ENCODE peak calls at places on chromosomes 13 and 19, in five cellular contexts. G is HT-29, X is COR-L47, B is NCI-H1105, V is T-helper 2 cell. K is an unnamed sample.

GRCh38 chr13:59269476-59269875 is 894.3 kb downstream of the DIAPH3 start:
- DNase-seq in V (no peak), G (no peak), B (no peak), X (no peak), K (no peak)

GRCh38 chr19:30897034-30897433 is 452.2 kb downstream of the TSHZ3 start:
- DNase-seq in G (no peak), X (no peak), B (no peak), V (no peak), K (no peak)

GRCh38 chr19:11378319-11379189 is 4.1 kb downstream of the SWSAP1 start:
- DNase-seq in G (peak; percentile 45), V (no peak), X (peak; percentile 40), B (no peak), K (peak; percentile 73)

GRCh38 chr19:40530091-40530901 is 46.4 kb upstream of the SHKBP1 start:
- DNase-seq in G (no peak), V (no peak), X (no peak), B (peak; percentile 34), K (no peak)

GRCh38 chr19:35030257-35031071 is at the start of gene SCN1B:
- DNase-seq in B (peak; percentile 38), V (peak; percentile 50), G (peak; percentile 55), X (peak; percentile 38), K (peak; percentile 49)

GRCh38 chr19:17194608-17195007 is 20.5 kb upstream of the USE1 start:
- DNase-seq in V (no peak), G (no peak), B (no peak), X (no peak), K (no peak)

GRCh38 chr19:34017024-34017423 is 155.3 kb upstream of the LSM14A start:
- DNase-seq in G (no peak), X (no peak), B (no peak), V (no peak), K (peak; percentile 5)

GRCh38 chr19:18046066-18046718 is 38.2 kb downstream of the ARRDC2 start:
- DNase-seq in V (no peak), G (no peak), X (no peak), B (no peak), K (no peak)

GRCh38 chr13:27018882-27019281 is 152.7 kb downstream of the USP12 start:
- DNase-seq in G (no peak), X (no peak), B (no peak), V (no peak), K (no peak)

GRCh38 chr13:33978653-33979052 is 160.7 kb downstream of the RFC3 start:
- DNase-seq in V (no peak), X (no peak), B (no peak), G (no peak), K (no peak)

GRCh38 chr13:114099918-114100445 is 32.4 kb downstream of the RASA3 start:
- DNase-seq in V (no peak), X (no peak), G (peak; percentile 82), B (no peak), K (peak; percentile 89)

GRCh38 chr19:42178791-42179500 is 38.5 kb downstream of the DEDD2 start:
- DNase-seq in V (no peak), B (peak; percentile 14), G (no peak), X (no peak), K (no peak)

GRCh38 chr19:1474011-1474764 is 4.8 kb downstream of the C19orf25 start:
- DNase-seq in G (no peak), X (no peak), B (no peak), V (no peak), K (no peak)

GRCh38 chr19:52527954-52528326 is 472 bp downstream of the ZNF808 start:
- DNase-seq in X (no peak), G (peak; percentile 4), V (no peak), B (no peak), K (no peak)

GRCh38 chr13:112069727-112070300 is 2.9 kb downstream of the SOX1 start:
- DNase-seq in G (no peak), B (peak; percentile 69), V (no peak), X (no peak), K (no peak)

GRCh38 chr13:99528547-99528946 is 27.3 kb downstream of the TM9SF2 start:
- DNase-seq in X (peak; percentile 42), V (no peak), B (no peak), G (peak; percentile 41), K (peak; percentile 20)

GRCh38 chr13:106155411-106155810 is 380.1 kb downstream of the EFNB2 start:
- DNase-seq in X (no peak), G (no peak), B (no peak), V (no peak), K (no peak)

GRCh38 chr13:61162636-61163035 is 253.0 kb downstream of the PCDH20 start:
- DNase-seq in G (no peak), V (no peak), X (no peak), B (no peak), K (no peak)

GRCh38 chr13:98349731-98350305 is 172.7 kb upstream of the RNF113B start:
- DNase-seq in G (peak; percentile 63), V (no peak), B (no peak), X (peak; percentile 8), K (peak; percentile 18)

GRCh38 chr19:10553087-10553667 is 9.5 kb downstream of the ATG4D start:
- DNase-seq in V (no peak), X (no peak), G (no peak), B (no peak), K (no peak)

GRCh38 chr19:17539288-17540117 is 15.9 kb upstream of the COLGALT1 start:
- DNase-seq in V (peak; percentile 95), X (peak; percentile 87), B (peak; percentile 92), G (peak; percentile 55), K (peak; percentile 96)

GRCh38 chr13:101157261-101157660 is 259.0 kb downstream of the NALCN start:
- DNase-seq in G (no peak), V (no peak), X (no peak), B (no peak), K (no peak)

GRCh38 chr19:44367024-44367423 is 10.5 kb upstream of the ZNF112 start:
- DNase-seq in G (no peak), V (no peak), B (no peak), X (no peak), K (no peak)

GRCh38 chr19:49687566-49688316 is 1.7 kb upstream of the ADM5 start:
- DNase-seq in X (no peak), G (no peak), V (no peak), B (no peak), K (no peak)

GRCh38 chr13:72638059-72638815 is 89.2 kb downstream of the MZT1 start:
- DNase-seq in X (peak; percentile 22), G (no peak), B (no peak), V (no peak), K (no peak)

GRCh38 chr13:97627566-97627965 is 193.6 kb downstream of the RAP2A start:
- DNase-seq in X (no peak), B (no peak), G (no peak), V (no peak), K (peak; percentile 92)

K was measured in SHP77.